ENCODE peak calls at places on chromosome 7, in four cellular contexts. R is GM12865, N is H7, G is skeletal muscle cell. Z is an unnamed sample.

GRCh38 chr7:63789378-63790176 is 209.1 kb upstream of the ZNF722 start:
- DNase-seq in R (no peak), N (peak), G (no peak), Z (no peak)

GRCh38 chr7:2120841-2121830 is 111.6 kb downstream of the MAD1L1 start:
- DNase-seq in R (no peak), N (no peak), G (no peak), Z (no peak)

GRCh38 chr7:46003896-46004875 is 83.1 kb upstream of the IGFBP3 start:
- DNase-seq in R (no peak), N (no peak), G (peak), Z (no peak)

GRCh38 chr7:121322460-121322859 is 6.3 kb upstream of the WNT16 start:
- DNase-seq in R (no peak), N (no peak), G (no peak), Z (no peak)

GRCh38 chr7:49074538-49074937 is 150.2 kb downstream of the CDC14C start:
- DNase-seq in R (no peak), N (no peak), G (no peak), Z (no peak)

GRCh38 chr7:26681819-26682418 is 182.5 kb downstream of the SKAP2 start:
- DNase-seq in R (peak), N (no peak), G (no peak), Z (peak)

GRCh38 chr7:129225206-129225930 is 538 bp downstream of the AHCYL2 start:
- DNase-seq in R (peak), N (peak), G (no peak), Z (no peak)

GRCh38 chr7:74525881-74526280 is 72.2 kb downstream of the GTF2IRD1 start:
- DNase-seq in R (no peak), N (peak), G (no peak), Z (no peak)

GRCh38 chr7:73824986-73825385 is 5.8 kb upstream of the CLDN4 start:
- DNase-seq in R (no peak), N (no peak), G (no peak), Z (no peak)

GRCh38 chr7:19677201-19677600 is 31.6 kb downstream of the POLR1F start:
- DNase-seq in R (no peak), N (no peak), G (no peak), Z (peak)

GRCh38 chr7:80604436-80604835 is 34.0 kb upstream of the CD36 start:
- DNase-seq in R (no peak), N (no peak), G (no peak), Z (no peak)

GRCh38 chr7:45919231-45919825 is 1.7 kb downstream of the IGFBP3 start:
- DNase-seq in R (no peak), N (no peak), G (no peak), Z (no peak)

GRCh38 chr7:137127806-137128205 is 215.7 kb downstream of the PTN start:
- DNase-seq in R (no peak), N (no peak), G (no peak), Z (no peak)

GRCh38 chr7:84633-85020 is 107.7 kb upstream of the FAM20C start:
- DNase-seq in R (no peak), N (peak), G (no peak), Z (no peak)

GRCh38 chr7:134140889-134141867 is 14.0 kb downstream of the LRGUK start:
- DNase-seq in R (peak), N (peak), G (no peak), Z (peak)

GRCh38 chr7:74094224-74095095 is 10.9 kb downstream of the LIMK1 start:
- DNase-seq in R (peak), N (peak), G (peak), Z (no peak)

GRCh38 chr7:1850976-1851571 is 181.0 kb downstream of the ELFN1 start:
- DNase-seq in R (no peak), N (no peak), G (no peak), Z (no peak)

GRCh38 chr7:138770904-138771303 is 26.9 kb upstream of the TMEM213 start:
- DNase-seq in R (no peak), N (no peak), G (no peak), Z (no peak)

GRCh38 chr7:95672434-95672833 is 76.1 kb upstream of the PDK4 start:
- DNase-seq in R (no peak), N (no peak), G (no peak), Z (no peak)

GRCh38 chr7:76514926-76515325 is 4.6 kb downstream of the UPK3B start:
- DNase-seq in R (no peak), N (peak), G (no peak), Z (no peak)

GRCh38 chr7:150793569-150794238 is 6.5 kb downstream of the TMEM176B start:
- DNase-seq in R (no peak), N (no peak), G (no peak), Z (no peak)

GRCh38 chr7:142585425-142585824 is 163.8 kb upstream of the PRSS1 start:
- DNase-seq in R (no peak), N (no peak), G (no peak), Z (no peak)

GRCh38 chr7:114658188-114658587 is 243.6 kb downstream of the FOXP2 start:
- DNase-seq in R (no peak), N (no peak), G (no peak), Z (no peak)

GRCh38 chr7:128358233-128358632 is 3.3 kb downstream of the PRRT4 start:
- DNase-seq in R (no peak), N (no peak), G (no peak), Z (no peak)

GRCh38 chr7:6621195-6622128 is 6.1 kb downstream of the ZNF853 start:
- DNase-seq in R (peak), N (no peak), G (no peak), Z (no peak)

GRCh38 chr7:155228894-155229293 is 68.8 kb upstream of the INSIG1 start:
- DNase-seq in R (no peak), N (no peak), G (no peak), Z (no peak)

GRCh38 chr7:138009350-138009653 is 7.4 kb upstream of the CREB3L2 start:
- DNase-seq in R (no peak), N (no peak), G (no peak), Z (no peak)

GRCh38 chr7:34523233-34523918 is 134.6 kb upstream of the NPSR1 start:
- DNase-seq in R (no peak), N (no peak), G (no peak), Z (no peak)

GRCh38 chr7:130480001-130480400 is 11.9 kb upstream of the MEST start:
- DNase-seq in R (no peak), N (no peak), G (no peak), Z (no peak)

GRCh38 chr7:40516376-40516775 is 381.6 kb downstream of the SUGCT start:
- DNase-seq in R (no peak), N (no peak), G (no peak), Z (no peak)

GRCh38 chr7:1174881-1175596 is 15.0 kb upstream of the ZFAND2A start:
- DNase-seq in R (no peak), N (no peak), G (no peak), Z (no peak)

GRCh38 chr7:1694551-1694950 is 24.5 kb downstream of the ELFN1 start:
- DNase-seq in R (no peak), N (no peak), G (no peak), Z (no peak)

GRCh38 chr7:21077602-21078001 is 290.9 kb upstream of the SP8 start:
- DNase-seq in R (no peak), N (no peak), G (no peak), Z (no peak)

GRCh38 chr7:131190146-131190545 is 137.5 kb upstream of the MKLN1 start:
- DNase-seq in R (no peak), N (peak), G (no peak), Z (no peak)

GRCh38 chr7:96131525-96131924 is 190.4 kb downstream of the SLC25A13 start:
- DNase-seq in R (no peak), N (peak), G (no peak), Z (no peak)

GRCh38 chr7:54788664-54789063 is 29.7 kb upstream of the SEC61G start:
- DNase-seq in R (peak), N (peak), G (peak), Z (peak)

GRCh38 chr7:17878621-17879020 is 61.7 kb downstream of the SNX13 start:
- DNase-seq in R (no peak), N (peak), G (no peak), Z (no peak)

GRCh38 chr7:665751-666453 is 60.6 kb upstream of the DNAAF5 start:
- DNase-seq in R (no peak), N (peak), G (no peak), Z (no peak)

GRCh38 chr7:47087866-47088265 is 494.0 kb downstream of the TNS3 start:
- DNase-seq in R (no peak), N (no peak), G (no peak), Z (no peak)
- H3K4me3 ChIP-seq in R (no peak), N (no peak), G (no peak), Z (no peak)

GRCh38 chr7:111103136-111103535 is 12.2 kb downstream of the LRRN3 start:
- DNase-seq in R (no peak), N (no peak), G (no peak), Z (no peak)
- H3K4me3 ChIP-seq in R (no peak), N (no peak), G (no peak), Z (no peak)

GRCh38 chr7:14902589-14902963 is at the start of gene DGKB:
- DNase-seq in R (no peak), N (peak), G (peak), Z (no peak)
- H3K4me3 ChIP-seq in R (no peak), N (peak), G (peak), Z (no peak)

GRCh38 chr7:41694490-41694889 is 8.4 kb downstream of the INHBA start:
- DNase-seq in R (no peak), N (no peak), G (no peak), Z (no peak)
- H3K4me3 ChIP-seq in R (no peak), N (no peak), G (no peak), Z (no peak)

DNA sequence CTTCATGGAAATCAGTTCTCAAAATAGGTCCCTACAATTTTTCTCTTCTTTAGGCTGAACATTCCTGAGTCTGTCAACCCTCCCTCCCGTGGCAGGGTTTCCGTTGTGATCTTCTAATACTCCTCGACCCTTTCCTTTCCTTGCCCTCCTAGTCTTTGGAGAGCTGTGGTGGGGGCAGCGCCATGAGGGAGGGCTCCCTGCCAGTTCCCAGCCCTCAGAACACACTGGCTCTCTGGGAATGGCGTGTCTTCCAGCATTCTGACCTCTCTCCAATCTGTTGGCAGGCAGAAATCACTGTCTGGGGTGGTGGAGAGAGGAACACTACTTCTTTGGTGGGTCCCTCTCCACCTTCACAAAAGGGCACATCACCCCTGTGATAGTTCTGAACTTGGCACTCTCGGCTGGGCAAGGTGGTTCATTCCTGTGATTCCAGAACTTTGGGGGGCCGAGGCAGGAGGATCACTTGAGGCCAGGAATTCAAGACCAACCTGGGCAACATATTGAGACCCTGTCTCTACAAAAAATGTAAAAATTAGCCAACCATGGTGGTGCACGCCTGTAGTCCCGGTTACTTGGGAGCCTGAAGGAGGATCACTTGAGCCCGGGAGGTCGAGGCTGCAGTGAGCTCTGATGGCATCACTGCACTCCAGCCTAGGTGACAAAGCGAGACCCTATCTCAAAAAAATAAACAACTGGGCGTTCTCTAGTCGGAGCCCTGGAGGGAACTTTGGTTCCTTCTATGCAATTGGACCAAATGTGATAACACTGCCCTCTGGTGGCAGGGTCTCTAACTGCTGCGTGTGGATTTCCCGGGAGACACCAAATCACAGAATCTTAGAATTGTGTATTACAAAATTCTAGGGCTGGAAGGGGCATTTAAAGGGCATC is 13.1 kb upstream of the ARPC1A start:
- DNase-seq in R (peak), N (peak), G (no peak), Z (peak)
- H3K4me3 ChIP-seq in R (peak), N (no peak), G (no peak), Z (no peak)

GRCh38 chr7:148866362-148866761 is 17.7 kb downstream of the EZH2 start:
- DNase-seq in R (no peak), N (no peak), G (no peak), Z (no peak)

GRCh38 chr7:148863324-148863723 is 20.8 kb downstream of the EZH2 start:
- DNase-seq in R (no peak), N (no peak), G (no peak), Z (no peak)

GRCh38 chr7:148862481-148862880 is 21.6 kb downstream of the EZH2 start:
- DNase-seq in R (no peak), N (no peak), G (no peak), Z (no peak)

GRCh38 chr7:148867571-148868377 is 16.3 kb downstream of the EZH2 start:
- DNase-seq in R (peak), N (no peak), G (no peak), Z (no peak)

DNA sequence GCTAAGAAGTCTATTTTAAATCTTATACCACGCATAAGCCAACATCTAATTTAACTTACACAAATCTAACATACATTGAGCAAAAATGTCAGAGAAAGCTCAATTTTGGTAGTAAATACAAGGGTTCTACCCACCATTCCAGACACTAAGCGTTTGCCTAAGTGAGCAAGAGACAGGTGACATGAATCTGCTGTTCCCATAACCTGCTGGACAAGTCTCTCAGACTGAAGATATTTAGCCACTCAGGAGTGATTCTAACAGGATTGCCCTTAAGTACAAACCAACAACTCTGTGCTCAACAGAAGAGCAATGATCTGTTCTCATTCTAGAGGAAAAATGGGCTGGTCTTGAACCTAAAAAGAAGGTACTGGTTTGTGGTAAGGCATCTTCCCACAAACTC is 18.8 kb downstream of the EZH2 start:
- DNase-seq in R (no peak), N (no peak), G (no peak), Z (no peak)
- H3K4me3 ChIP-seq in R (no peak), N (no peak), G (no peak), Z (no peak)

DNA sequence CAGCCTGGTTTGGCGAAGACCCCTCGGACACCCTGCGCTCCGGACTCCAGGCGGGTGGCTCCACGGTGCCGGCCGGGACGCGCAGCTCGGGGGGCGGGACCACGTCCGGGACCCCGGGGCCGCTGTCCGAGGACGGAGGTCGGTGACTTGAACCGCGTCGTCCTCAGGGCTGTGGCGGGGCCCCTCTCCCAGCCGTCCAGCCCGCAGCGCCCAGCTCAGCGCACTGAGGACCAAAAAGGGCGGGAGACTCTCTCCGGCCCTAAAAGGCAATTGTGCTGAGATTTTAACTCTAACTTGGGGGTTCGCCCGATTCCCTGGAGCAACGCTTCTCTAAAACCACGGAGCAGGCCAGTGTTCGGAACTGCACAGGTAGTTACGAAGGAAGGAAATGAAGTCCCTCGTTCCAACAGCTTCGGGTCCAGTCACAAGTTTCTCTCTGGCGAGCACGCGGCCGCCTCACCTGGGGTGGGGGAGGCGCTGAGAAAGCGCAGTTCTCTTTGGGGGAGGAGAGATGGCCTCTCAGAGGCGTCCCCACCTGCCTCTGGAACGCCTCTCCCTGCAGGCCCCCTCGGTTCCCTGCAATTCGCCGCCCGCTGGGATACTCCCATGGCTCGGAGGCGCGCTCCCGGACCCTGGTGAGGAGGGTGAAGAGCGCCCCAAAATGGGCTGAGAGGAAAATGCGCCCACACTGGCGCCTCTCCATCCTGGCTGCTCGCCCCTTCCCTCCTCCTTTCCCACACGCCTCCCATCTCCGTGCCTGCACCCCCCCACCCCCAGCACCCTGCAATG is 352.7 kb downstream of the DNAJB6 start:
- DNase-seq in R (no peak), N (peak), G (no peak), Z (no peak)
- H3K4me3 ChIP-seq in R (no peak), N (peak), G (no peak), Z (peak)

GRCh38 chr7:50305697-50306300 is 1.3 kb downstream of the IKZF1 start:
- DNase-seq in R (no peak), N (no peak), G (no peak), Z (no peak)

GRCh38 chr7:50306491-50307367 is 2.2 kb downstream of the IKZF1 start:
- DNase-seq in R (no peak), N (no peak), G (no peak), Z (peak)

GRCh38 chr7:50309130-50309478 is 4.6 kb downstream of the IKZF1 start:
- DNase-seq in R (no peak), N (no peak), G (no peak), Z (peak)

GRCh38 chr7:50308301-50309129 is 4.0 kb downstream of the IKZF1 start:
- DNase-seq in R (peak), N (no peak), G (no peak), Z (peak)

DNA sequence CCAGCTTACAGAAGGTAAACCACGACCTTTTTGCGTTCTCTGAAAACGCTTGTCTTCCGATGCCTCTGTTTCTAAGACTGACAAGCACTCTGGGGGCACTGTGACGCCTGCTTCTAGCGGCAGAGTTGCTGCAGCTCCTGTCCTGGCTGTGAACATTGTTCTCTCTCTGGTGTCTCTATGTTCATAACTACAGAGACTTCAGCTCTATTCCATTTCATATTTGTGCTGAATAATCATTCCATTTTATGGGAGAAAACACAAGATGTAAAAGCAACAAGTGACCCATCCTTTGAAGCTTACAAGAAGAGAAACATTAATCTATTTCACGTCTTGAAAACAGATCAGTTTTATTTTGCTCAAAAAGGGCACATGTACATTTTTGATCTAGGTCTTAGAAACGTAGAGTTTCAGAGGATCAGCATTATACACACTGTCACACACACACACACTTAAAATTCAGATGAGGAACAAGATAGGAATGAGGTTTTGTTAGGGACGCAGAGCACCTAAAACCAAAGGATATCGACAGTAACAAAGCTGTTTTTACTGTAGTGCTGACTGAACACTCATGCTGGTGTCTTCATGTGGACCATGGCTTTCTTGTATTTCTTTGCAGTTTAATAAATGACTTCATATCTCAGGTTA is 3.0 kb downstream of the IKZF1 start:
- DNase-seq in R (peak), N (no peak), G (no peak), Z (peak)
- H3K4me3 ChIP-seq in R (peak), N (no peak), G (no peak), Z (peak)

DNA sequence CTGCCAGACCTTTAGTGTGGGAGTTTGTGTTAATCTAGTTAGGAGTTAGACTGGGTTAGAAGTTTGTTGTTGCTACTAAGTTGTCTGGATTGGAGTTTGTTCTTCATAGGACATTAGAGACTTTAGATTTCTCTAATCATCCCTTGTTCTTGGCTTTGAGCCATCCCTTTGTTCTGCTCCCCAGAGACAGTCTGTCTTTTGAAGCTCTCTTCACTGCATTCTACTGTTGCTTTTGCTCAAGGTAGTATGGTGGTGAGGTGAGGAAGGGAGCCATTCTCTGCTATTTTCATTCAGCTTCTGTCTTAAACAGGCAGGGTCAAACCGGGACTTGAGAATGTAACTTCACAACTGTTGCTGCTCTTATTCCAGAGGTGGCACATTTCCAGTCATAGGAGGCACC is 10.4 kb upstream of the TARP start:
- DNase-seq in R (no peak), N (no peak), G (no peak), Z (no peak)
- H3K4me3 ChIP-seq in R (no peak), N (no peak), G (no peak), Z (no peak)